ENCODE peak calls at places on chromosome 12, in ten cellular contexts. One of them, this sample, is unnamed.

GRCh38 chr12:79934309-79935020 is 432 bp downstream of the PPP1R12A start:
- DNase-seq in stomach: peak; percentile 39
- DNase-seq in H9: peak; percentile 71
- DNase-seq in ovary: peak; percentile 67
- DNase-seq in heart left ventricle: no peak
- DNase-seq in CD8-positive, alpha-beta memory T cell: peak; percentile 44
- DNase-seq in mammary epithelial cell: no peak
- DNase-seq in pancreas: peak; percentile 86
- DNase-seq in Peyer's patch: no peak
- DNase-seq in A549: no peak
- DNase-seq in this sample: peak; percentile 94

GRCh38 chr12:104570174-104570907 is 113.6 kb downstream of the CHST11 start:
- DNase-seq in CD8-positive, alpha-beta memory T cell: no peak
- DNase-seq in Peyer's patch: no peak
- DNase-seq in stomach: no peak
- DNase-seq in H9: no peak
- DNase-seq in pancreas: no peak
- DNase-seq in ovary: no peak
- DNase-seq in mammary epithelial cell: no peak
- DNase-seq in A549: no peak
- DNase-seq in heart left ventricle: no peak
- DNase-seq in this sample: no peak

GRCh38 chr12:126668961-126669360 is 1598.0 kb upstream of the TMEM132C start:
- DNase-seq in mammary epithelial cell: no peak
- DNase-seq in Peyer's patch: no peak
- DNase-seq in A549: no peak
- DNase-seq in ovary: no peak
- DNase-seq in pancreas: no peak
- DNase-seq in heart left ventricle: no peak
- DNase-seq in CD8-positive, alpha-beta memory T cell: no peak
- DNase-seq in stomach: no peak
- DNase-seq in H9: no peak
- DNase-seq in this sample: no peak

GRCh38 chr12:94730846-94731245 is 80.5 kb upstream of the TMCC3 start:
- DNase-seq in A549: no peak
- DNase-seq in stomach: no peak
- DNase-seq in Peyer's patch: no peak
- DNase-seq in ovary: no peak
- DNase-seq in H9: no peak
- DNase-seq in heart left ventricle: no peak
- DNase-seq in CD8-positive, alpha-beta memory T cell: no peak
- DNase-seq in pancreas: no peak
- DNase-seq in mammary epithelial cell: no peak
- DNase-seq in this sample: no peak

GRCh38 chr12:108091351-108091750 is 37.7 kb upstream of the WSCD2 start:
- DNase-seq in mammary epithelial cell: no peak
- DNase-seq in Peyer's patch: no peak
- DNase-seq in pancreas: no peak
- DNase-seq in A549: no peak
- DNase-seq in CD8-positive, alpha-beta memory T cell: no peak
- DNase-seq in H9: no peak
- DNase-seq in stomach: no peak
- DNase-seq in heart left ventricle: no peak
- DNase-seq in ovary: no peak
- DNase-seq in this sample: no peak

GRCh38 chr12:42733911-42734310 is 144.4 kb upstream of the PRICKLE1 start:
- DNase-seq in A549: no peak
- DNase-seq in heart left ventricle: no peak
- DNase-seq in pancreas: no peak
- DNase-seq in H9: no peak
- DNase-seq in CD8-positive, alpha-beta memory T cell: no peak
- DNase-seq in stomach: no peak
- DNase-seq in ovary: no peak
- DNase-seq in Peyer's patch: no peak
- DNase-seq in mammary epithelial cell: no peak
- DNase-seq in this sample: no peak

GRCh38 chr12:56565510-56566101 is 44.0 kb downstream of the RBMS2 start:
- DNase-seq in H9: peak; percentile 80
- DNase-seq in stomach: peak; percentile 55
- DNase-seq in CD8-positive, alpha-beta memory T cell: no peak
- DNase-seq in pancreas: no peak
- DNase-seq in A549: peak; percentile 73
- DNase-seq in Peyer's patch: peak; percentile 64
- DNase-seq in mammary epithelial cell: no peak
- DNase-seq in ovary: peak; percentile 69
- DNase-seq in heart left ventricle: peak; percentile 91
- DNase-seq in this sample: peak; percentile 81

GRCh38 chr12:25436206-25436912 is 116.7 kb downstream of the LMNTD1 start:
- DNase-seq in A549: peak; percentile 83
- DNase-seq in CD8-positive, alpha-beta memory T cell: peak; percentile 29
- DNase-seq in H9: peak; percentile 47
- DNase-seq in stomach: no peak
- DNase-seq in ovary: peak; percentile 26
- DNase-seq in heart left ventricle: no peak
- DNase-seq in Peyer's patch: no peak
- DNase-seq in pancreas: no peak
- DNase-seq in mammary epithelial cell: peak; percentile 56
- DNase-seq in this sample: no peak

GRCh38 chr12:113479578-113480335 is 8.1 kb upstream of the LHX5 start:
- DNase-seq in pancreas: no peak
- DNase-seq in ovary: peak; percentile 57
- DNase-seq in mammary epithelial cell: no peak
- DNase-seq in CD8-positive, alpha-beta memory T cell: no peak
- DNase-seq in heart left ventricle: no peak
- DNase-seq in H9: peak; percentile 88
- DNase-seq in A549: no peak
- DNase-seq in stomach: no peak
- DNase-seq in Peyer's patch: no peak
- DNase-seq in this sample: no peak

GRCh38 chr12:77751939-77752338 is 78.8 kb upstream of the NAV3 start:
- DNase-seq in heart left ventricle: no peak
- DNase-seq in pancreas: no peak
- DNase-seq in CD8-positive, alpha-beta memory T cell: no peak
- DNase-seq in H9: no peak
- DNase-seq in ovary: no peak
- DNase-seq in Peyer's patch: no peak
- DNase-seq in A549: no peak
- DNase-seq in mammary epithelial cell: no peak
- DNase-seq in stomach: no peak
- DNase-seq in this sample: no peak

GRCh38 chr12:725076-725475 is 27.3 kb upstream of the WNK1 start:
- DNase-seq in stomach: no peak
- DNase-seq in pancreas: no peak
- DNase-seq in CD8-positive, alpha-beta memory T cell: no peak
- DNase-seq in H9: no peak
- DNase-seq in Peyer's patch: no peak
- DNase-seq in heart left ventricle: no peak
- DNase-seq in ovary: no peak
- DNase-seq in A549: no peak
- DNase-seq in mammary epithelial cell: no peak
- DNase-seq in this sample: no peak

GRCh38 chr12:726281-727140 is 25.9 kb upstream of the WNK1 start:
- DNase-seq in heart left ventricle: no peak
- DNase-seq in pancreas: no peak
- DNase-seq in Peyer's patch: no peak
- DNase-seq in mammary epithelial cell: peak; percentile 68
- DNase-seq in stomach: no peak
- DNase-seq in CD8-positive, alpha-beta memory T cell: no peak
- DNase-seq in A549: peak; percentile 54
- DNase-seq in ovary: no peak
- DNase-seq in H9: no peak
- DNase-seq in this sample: no peak

GRCh38 chr12:730550-730949 is 21.8 kb upstream of the WNK1 start:
- DNase-seq in H9: no peak
- DNase-seq in pancreas: no peak
- DNase-seq in mammary epithelial cell: no peak
- DNase-seq in ovary: no peak
- DNase-seq in Peyer's patch: no peak
- DNase-seq in stomach: no peak
- DNase-seq in heart left ventricle: no peak
- DNase-seq in CD8-positive, alpha-beta memory T cell: no peak
- DNase-seq in A549: no peak
- DNase-seq in this sample: no peak

GRCh38 chr12:727321-727720 is 25.1 kb upstream of the WNK1 start:
- DNase-seq in Peyer's patch: no peak
- DNase-seq in pancreas: no peak
- DNase-seq in CD8-positive, alpha-beta memory T cell: no peak
- DNase-seq in A549: no peak
- DNase-seq in ovary: no peak
- DNase-seq in H9: no peak
- DNase-seq in heart left ventricle: no peak
- DNase-seq in mammary epithelial cell: no peak
- DNase-seq in stomach: no peak
- DNase-seq in this sample: no peak

GRCh38 chr12:728781-729180 is 23.6 kb upstream of the WNK1 start:
- DNase-seq in pancreas: no peak
- DNase-seq in mammary epithelial cell: no peak
- DNase-seq in ovary: no peak
- DNase-seq in CD8-positive, alpha-beta memory T cell: peak; percentile 47
- DNase-seq in heart left ventricle: no peak
- DNase-seq in A549: no peak
- DNase-seq in Peyer's patch: no peak
- DNase-seq in stomach: no peak
- DNase-seq in H9: no peak
- DNase-seq in this sample: no peak
- H3K27ac ChIP-seq in pancreas: no peak overlapping the region
- H3K27ac ChIP-seq in mammary epithelial cell: no peak overlapping the region
- H3K27ac ChIP-seq in ovary: no peak overlapping the region
- H3K27ac ChIP-seq in CD8-positive, alpha-beta memory T cell: no peak overlapping the region
- H3K27ac ChIP-seq in heart left ventricle: no peak overlapping the region
- H3K27ac ChIP-seq in A549: no peak overlapping the region
- H3K27ac ChIP-seq in Peyer's patch: peak overlapping the region; percentile 6
- H3K27ac ChIP-seq in stomach: no peak overlapping the region
- H3K27ac ChIP-seq in H9: no peak overlapping the region
- H3K27ac ChIP-seq in this sample: no peak overlapping the region

DNA sequence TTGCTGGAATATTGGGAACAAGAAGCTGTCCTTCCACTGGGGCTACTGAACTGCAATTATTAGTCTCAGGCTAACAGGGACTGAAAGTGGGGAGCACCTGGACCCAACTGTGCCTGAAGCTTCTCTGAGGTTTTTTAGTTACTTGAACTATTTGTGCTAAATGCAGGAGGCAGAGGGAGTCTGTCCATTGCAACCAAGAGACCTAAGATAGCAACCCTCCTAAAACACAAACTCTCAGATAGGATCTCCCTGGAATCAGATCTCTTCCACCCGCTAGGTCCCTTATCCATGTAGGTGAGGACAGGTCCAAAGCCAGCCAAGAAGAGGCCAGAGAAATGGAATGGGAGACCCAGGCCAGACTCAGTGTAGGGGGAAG is 58.1 kb downstream of the NCOR2 start:
- DNase-seq in H9: no peak
- DNase-seq in CD8-positive, alpha-beta memory T cell: no peak
- DNase-seq in mammary epithelial cell: no peak
- DNase-seq in ovary: no peak
- DNase-seq in pancreas: no peak
- DNase-seq in A549: no peak
- DNase-seq in Peyer's patch: no peak
- DNase-seq in stomach: no peak
- DNase-seq in heart left ventricle: no peak
- DNase-seq in this sample: no peak
- H3K4me1 ChIP-seq in H9: peaks cover 4% of the 10 kb centered on the region
- H3K4me1 ChIP-seq in CD8-positive, alpha-beta memory T cell: no peaks in the 10 kb centered on the region
- H3K4me1 ChIP-seq in mammary epithelial cell: peaks cover 87% of the 10 kb centered on the region
- H3K4me1 ChIP-seq in ovary: peaks cover 53% of the 10 kb centered on the region
- H3K4me1 ChIP-seq in pancreas: peaks cover 65% of the 10 kb centered on the region
- H3K4me1 ChIP-seq in A549: peaks cover 46% of the 10 kb centered on the region
- H3K4me1 ChIP-seq in Peyer's patch: peaks cover 6% of the 10 kb centered on the region
- H3K4me1 ChIP-seq in stomach: peaks cover 100% of the 10 kb centered on the region
- H3K4me1 ChIP-seq in heart left ventricle: peaks cover 73% of the 10 kb centered on the region
- H3K4me1 ChIP-seq in this sample: peaks cover 94% of the 10 kb centered on the region

DNA sequence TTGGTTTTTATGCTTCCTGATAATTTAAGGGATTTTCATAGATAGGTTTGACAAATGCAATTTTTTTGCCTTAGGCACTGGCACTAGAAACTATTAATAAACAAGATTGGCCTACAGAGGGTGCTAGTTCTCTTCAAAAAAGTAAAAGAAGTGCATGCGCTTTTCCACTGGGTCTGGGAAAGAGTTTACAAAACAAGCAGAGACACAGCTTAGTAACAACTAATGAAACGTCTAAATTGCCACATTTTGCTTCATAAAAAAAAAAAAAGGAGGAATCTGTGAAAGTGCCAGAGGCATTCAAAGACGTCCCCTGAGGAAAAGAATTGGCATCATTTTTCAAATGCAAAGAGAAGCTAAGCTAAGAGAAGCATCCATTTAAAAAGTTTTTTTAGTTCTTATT is 58.3 kb upstream of the EEA1 start:
- DNase-seq in ovary: no peak
- DNase-seq in mammary epithelial cell: peak; percentile 58
- DNase-seq in H9: no peak
- DNase-seq in A549: peak; percentile 71
- DNase-seq in Peyer's patch: no peak
- DNase-seq in stomach: no peak
- DNase-seq in heart left ventricle: no peak
- DNase-seq in pancreas: no peak
- DNase-seq in CD8-positive, alpha-beta memory T cell: peak; percentile 41
- DNase-seq in this sample: no peak
- H3K27ac ChIP-seq in ovary: peak overlapping the region; percentile 35
- H3K27ac ChIP-seq in mammary epithelial cell: no peak overlapping the region
- H3K27ac ChIP-seq in H9: no peak overlapping the region
- H3K27ac ChIP-seq in A549: peak overlapping the region; percentile 37
- H3K27ac ChIP-seq in Peyer's patch: peak overlapping the region; percentile 61
- H3K27ac ChIP-seq in stomach: no peak overlapping the region
- H3K27ac ChIP-seq in heart left ventricle: no peak overlapping the region
- H3K27ac ChIP-seq in pancreas: peak overlapping the region; percentile 30
- H3K27ac ChIP-seq in CD8-positive, alpha-beta memory T cell: no peak overlapping the region
- H3K27ac ChIP-seq in this sample: peak overlapping the region; percentile 72

GRCh38 chr12:45220961-45221360 is 5.1 kb downstream of the ANO6 start:
- DNase-seq in stomach: no peak
- DNase-seq in ovary: no peak
- DNase-seq in pancreas: no peak
- DNase-seq in Peyer's patch: no peak
- DNase-seq in mammary epithelial cell: no peak
- DNase-seq in CD8-positive, alpha-beta memory T cell: no peak
- DNase-seq in H9: no peak
- DNase-seq in A549: no peak
- DNase-seq in heart left ventricle: no peak
- DNase-seq in this sample: no peak

GRCh38 chr12:45217846-45218245 is 2.0 kb downstream of the ANO6 start:
- DNase-seq in H9: no peak
- DNase-seq in stomach: no peak
- DNase-seq in CD8-positive, alpha-beta memory T cell: no peak
- DNase-seq in pancreas: no peak
- DNase-seq in A549: no peak
- DNase-seq in ovary: no peak
- DNase-seq in Peyer's patch: no peak
- DNase-seq in mammary epithelial cell: no peak
- DNase-seq in heart left ventricle: no peak
- DNase-seq in this sample: no peak

GRCh38 chr12:45219621-45220020 is 3.7 kb downstream of the ANO6 start:
- DNase-seq in Peyer's patch: no peak
- DNase-seq in ovary: no peak
- DNase-seq in heart left ventricle: no peak
- DNase-seq in mammary epithelial cell: no peak
- DNase-seq in pancreas: no peak
- DNase-seq in A549: no peak
- DNase-seq in CD8-positive, alpha-beta memory T cell: no peak
- DNase-seq in H9: no peak
- DNase-seq in stomach: no peak
- DNase-seq in this sample: no peak

GRCh38 chr12:45216983-45217485 is 1.1 kb downstream of the ANO6 start:
- DNase-seq in mammary epithelial cell: no peak
- DNase-seq in A549: no peak
- DNase-seq in Peyer's patch: no peak
- DNase-seq in stomach: no peak
- DNase-seq in CD8-positive, alpha-beta memory T cell: no peak
- DNase-seq in H9: no peak
- DNase-seq in pancreas: no peak
- DNase-seq in heart left ventricle: no peak
- DNase-seq in ovary: no peak
- DNase-seq in this sample: no peak

GRCh38 chr12:45220366-45220931 is 4.6 kb downstream of the ANO6 start:
- DNase-seq in mammary epithelial cell: peak; percentile 92
- DNase-seq in H9: no peak
- DNase-seq in pancreas: no peak
- DNase-seq in CD8-positive, alpha-beta memory T cell: no peak
- DNase-seq in A549: no peak
- DNase-seq in ovary: no peak
- DNase-seq in Peyer's patch: no peak
- DNase-seq in heart left ventricle: no peak
- DNase-seq in stomach: no peak
- DNase-seq in this sample: no peak
- H3K4me1 ChIP-seq in mammary epithelial cell: peaks cover 30% of the 10 kb centered on the region
- H3K4me1 ChIP-seq in H9: peaks cover 10% of the 10 kb centered on the region
- H3K4me1 ChIP-seq in pancreas: peaks cover 14% of the 10 kb centered on the region
- H3K4me1 ChIP-seq in CD8-positive, alpha-beta memory T cell: peaks cover 22% of the 10 kb centered on the region
- H3K4me1 ChIP-seq in A549: peaks cover 32% of the 10 kb centered on the region
- H3K4me1 ChIP-seq in ovary: peaks cover 18% of the 10 kb centered on the region
- H3K4me1 ChIP-seq in Peyer's patch: no peaks in the 10 kb centered on the region
- H3K4me1 ChIP-seq in heart left ventricle: peaks cover 15% of the 10 kb centered on the region
- H3K4me1 ChIP-seq in stomach: peaks cover 56% of the 10 kb centered on the region
- H3K4me1 ChIP-seq in this sample: peaks cover 3% of the 10 kb centered on the region